ENCODE peak calls at places on chromosomes 2 and 18, in seven cellular contexts. K is cardiac fibroblast; H is activated effector memory CD4-positive, alpha-beta T cell treated with anti-CD3 and anti-CD28 coated beads, Interleukin-2, amount 50 U/mL, for 16 hours; I is NCI-H1092; E is CD8-positive, alpha-beta T cell; Y is activated CD8-positive, alpha-beta memory T cell treated with anti-CD3 and anti-CD28 coated beads for 48 hours; R is mucosa of gallbladder. V is an unnamed sample.

GRCh38 chr2:24076849-24077534 is 866 bp upstream of the SF3B6 start:
- DNase-seq in K (peak; percentile 20), H (no peak), I (no peak), E (no peak), Y (no peak), R (no peak), V (no peak)

GRCh38 chr2:8229546-8229986 is 452.3 kb upstream of the ID2 start:
- DNase-seq in K (peak; percentile 78), H (peak; percentile 73), I (no peak), E (peak; percentile 5), Y (no peak), R (peak; percentile 63), V (no peak)

GRCh38 chr2:121480826-121481225 is 49.9 kb upstream of the RNU4ATAC start:
- DNase-seq in K (peak; percentile 97), H (no peak), I (no peak), E (no peak), Y (no peak), R (peak; percentile 50), V (no peak)

GRCh38 chr2:164689020-164689419 is 67.7 kb upstream of the GRB14 start:
- DNase-seq in K (no peak), H (no peak), I (no peak), E (no peak), Y (no peak), R (no peak), V (no peak)

GRCh38 chr2:96267159-96267971 is 1.3 kb downstream of the CIAO1 start:
- DNase-seq in K (peak; percentile 44), H (peak; percentile 79), I (peak; percentile 9), E (no peak), Y (peak; percentile 14), R (no peak), V (no peak)

GRCh38 chr2:183229386-183229785 is 105.1 kb downstream of the NUP35 start:
- DNase-seq in K (no peak), H (no peak), I (no peak), E (no peak), Y (no peak), R (no peak), V (no peak)

GRCh38 chr18:9743200-9744016 is 35.3 kb downstream of the RAB31 start:
- DNase-seq in K (peak; percentile 82), H (no peak), I (no peak), E (no peak), Y (no peak), R (no peak), V (no peak)

GRCh38 chr2:168127361-168127760 is 120.0 kb downstream of the STK39 start:
- DNase-seq in K (no peak), H (no peak), I (no peak), E (no peak), Y (no peak), R (no peak), V (no peak)

GRCh38 chr2:437772-438393 is 150.0 kb upstream of the ALKAL2 start:
- DNase-seq in K (no peak), H (peak; percentile 82), I (peak; percentile 14), E (peak; percentile 59), Y (no peak), R (peak; percentile 40), V (peak; percentile 10)

GRCh38 chr2:79670198-79670597 is 157.3 kb downstream of the CTNNA2 start:
- DNase-seq in K (no peak), H (no peak), I (no peak), E (no peak), Y (no peak), R (no peak), V (no peak)

GRCh38 chr2:101114815-101115214 is 36.4 kb downstream of the TBC1D8 start:
- DNase-seq in K (no peak), H (no peak), I (no peak), E (no peak), Y (no peak), R (no peak), V (peak; percentile 30)

GRCh38 chr2:112482309-112483046 is 522 bp downstream of the TTL start:
- DNase-seq in K (peak; percentile 39), H (peak; percentile 78), I (no peak), E (no peak), Y (peak; percentile 23), R (peak; percentile 12), V (peak; percentile 10)

GRCh38 chr2:170436077-170436943 is 258.4 kb downstream of the MYO3B start:
- DNase-seq in K (no peak), H (no peak), I (no peak), E (no peak), Y (no peak), R (no peak), V (no peak)

GRCh38 chr2:189300917-189301316 is 121.4 kb upstream of the COL5A2 start:
- DNase-seq in K (no peak), H (peak; percentile 68), I (no peak), E (no peak), Y (no peak), R (no peak), V (no peak)

GRCh38 chr2:145350011-145350410 is 830.1 kb upstream of the ZEB2 start:
- DNase-seq in K (peak; percentile 56), H (no peak), I (no peak), E (no peak), Y (no peak), R (no peak), V (no peak)

GRCh38 chr2:179655627-179656026 is 205.8 kb downstream of the ZNF385B start:
- DNase-seq in K (no peak), H (no peak), I (no peak), E (no peak), Y (no peak), R (no peak), V (no peak)

GRCh38 chr2:224210495-224211472 is 171.7 kb upstream of the SERPINE2 start:
- DNase-seq in K (no peak), H (no peak), I (no peak), E (no peak), Y (no peak), R (no peak), V (no peak)

GRCh38 chr2:131425191-131426021 is 50.5 kb upstream of the TUBA3D start:
- DNase-seq in K (no peak), H (no peak), I (no peak), E (no peak), Y (no peak), R (no peak), V (no peak)

GRCh38 chr2:241257419-241258032 is 57.9 kb downstream of the HDLBP start:
- DNase-seq in K (no peak), H (no peak), I (no peak), E (no peak), Y (no peak), R (no peak), V (no peak)

GRCh38 chr2:96907405-96908041 is 37.6 kb upstream of the SEMA4C start:
- DNase-seq in K (peak; percentile 65), H (no peak), I (peak; percentile 44), E (no peak), Y (no peak), R (peak; percentile 69), V (no peak)

GRCh38 chr18:77505499-77505898 is 255.9 kb downstream of the GALR1 start:
- DNase-seq in K (no peak), H (no peak), I (no peak), E (no peak), Y (no peak), R (no peak), V (no peak)

GRCh38 chr2:214376631-214377624 is 33.9 kb upstream of the VWC2L start:
- DNase-seq in K (no peak), H (no peak), I (no peak), E (no peak), Y (no peak), R (no peak), V (no peak)

GRCh38 chr2:64524604-64525322 is 635 bp downstream of the AFTPH start:
- DNase-seq in K (peak; percentile 15), H (no peak), I (no peak), E (no peak), Y (peak; percentile 13), R (no peak), V (no peak)

GRCh38 chr2:67717692-67718091 is 320.6 kb downstream of the ETAA1 start:
- DNase-seq in K (no peak), H (no peak), I (no peak), E (no peak), Y (no peak), R (no peak), V (no peak)

GRCh38 chr18:36889316-36889715 is 60.4 kb downstream of the KIAA1328 start:
- DNase-seq in K (no peak), H (no peak), I (no peak), E (no peak), Y (no peak), R (no peak), V (no peak)

V was measured in DMS 273 treated with DMSO at 0.1 percent for 48 hours.